ENCODE peak calls at places on chromosomes 12 and 14, in four cellular contexts. J is AG04450, W is hepatocyte, R is left ventricle myocardium inferior. U is an unnamed sample.
A peak's percentile ranks its signal among the peaks of the same experiment; 100 is the strongest.

GRCh38 chr14:73238941-73239340 is 1.6 kb downstream of the PAPLN start:
- DNase-seq in J (no peak), W (no peak), R (no peak), U (no peak)

GRCh38 chr14:77638738-77639137 is 22.3 kb upstream of the SPTLC2 start:
- DNase-seq in J (peak; percentile 76), W (peak; percentile 53), R (no peak), U (no peak)

GRCh38 chr12:66823857-66824570 is 145.1 kb upstream of the GRIP1 start:
- DNase-seq in J (no peak), W (peak; percentile 34), R (no peak), U (no peak)

GRCh38 chr12:127238061-127238460 is 1028.9 kb upstream of the TMEM132C start:
- DNase-seq in J (no peak), W (no peak), R (no peak), U (no peak)

GRCh38 chr12:98440165-98440581 is 75.2 kb upstream of the TMPO start:
- DNase-seq in J (peak; percentile 66), W (peak; percentile 50), R (peak; percentile 63), U (no peak)

GRCh38 chr12:22518998-22519397 is 25.3 kb downstream of the C2CD5 start:
- DNase-seq in J (no peak), W (no peak), R (no peak), U (no peak)

GRCh38 chr12:95215925-95216324 is 1.3 kb downstream of the FGD6 start:
- DNase-seq in J (no peak), W (no peak), R (no peak), U (no peak)

GRCh38 chr12:51932218-51933076 is 19.1 kb upstream of the ACVR1B start:
- DNase-seq in J (no peak), W (no peak), R (no peak), U (no peak)

GRCh38 chr14:90253826-90254225 is 2.5 kb upstream of the PSMC1 start:
- DNase-seq in J (no peak), W (no peak), R (no peak), U (no peak)

GRCh38 chr12:91851741-91852477 is 293.7 kb downstream of the BTG1 start:
- DNase-seq in J (no peak), W (no peak), R (no peak), U (no peak)

GRCh38 chr12:19529933-19530630 is 90.8 kb downstream of the AEBP2 start:
- DNase-seq in J (no peak), W (no peak), R (no peak), U (no peak)

DNA sequence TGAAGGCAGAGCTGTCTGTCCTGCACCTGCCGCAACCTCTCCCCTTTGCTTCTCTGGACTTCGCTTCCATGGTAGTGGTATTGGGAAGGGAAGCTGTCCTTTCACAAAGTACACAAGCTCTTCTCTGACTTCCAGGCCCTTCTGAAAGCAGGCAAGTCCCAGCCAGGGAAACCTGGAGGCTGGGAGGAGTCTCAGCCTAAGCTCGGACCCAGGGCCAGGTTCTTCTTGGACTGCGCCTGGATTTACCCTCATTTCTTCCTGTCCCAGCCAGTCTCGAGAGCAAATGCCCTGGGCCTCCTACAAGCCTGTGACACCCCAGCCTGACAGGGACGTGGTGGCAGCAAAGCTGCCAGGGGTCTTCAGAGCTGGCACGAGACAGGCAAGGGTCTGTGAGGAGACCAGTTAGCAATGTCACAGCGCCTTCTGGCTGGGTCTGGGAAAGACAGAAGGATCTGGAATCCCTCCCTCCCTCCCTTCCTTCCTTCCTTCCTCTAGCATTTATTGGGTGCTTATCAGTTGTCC is 22.4 kb downstream of the ISCA2 start:
- DNase-seq in J (no peak), W (no peak), R (peak; percentile 7), U (no peak)
- H3K9me3 ChIP-seq in J (no peaks in the 10 kb centered on the region), W (no peaks in the 10 kb centered on the region), R (no peaks in the 10 kb centered on the region), U (no peaks in the 10 kb centered on the region)

GRCh38 chr12:38155526-38156496 is 160.8 kb upstream of the ALG10B start:
- DNase-seq in J (no peak), W (no peak), R (no peak), U (no peak)
- H3K9me3 ChIP-seq in J (peaks cover 100% of the 10 kb centered on the region), W (no peaks in the 10 kb centered on the region), R (no peaks in the 10 kb centered on the region), U (no peaks in the 10 kb centered on the region)

GRCh38 chr14:19902409-19902808 is 18.0 kb upstream of the OR4K5 start:
- DNase-seq in J (no peak), W (no peak), R (no peak), U (no peak)
- H3K9me3 ChIP-seq in J (peaks cover 19% of the 10 kb centered on the region), W (peaks cover 21% of the 10 kb centered on the region), R (peaks cover 32% of the 10 kb centered on the region), U (no peaks in the 10 kb centered on the region)

DNA sequence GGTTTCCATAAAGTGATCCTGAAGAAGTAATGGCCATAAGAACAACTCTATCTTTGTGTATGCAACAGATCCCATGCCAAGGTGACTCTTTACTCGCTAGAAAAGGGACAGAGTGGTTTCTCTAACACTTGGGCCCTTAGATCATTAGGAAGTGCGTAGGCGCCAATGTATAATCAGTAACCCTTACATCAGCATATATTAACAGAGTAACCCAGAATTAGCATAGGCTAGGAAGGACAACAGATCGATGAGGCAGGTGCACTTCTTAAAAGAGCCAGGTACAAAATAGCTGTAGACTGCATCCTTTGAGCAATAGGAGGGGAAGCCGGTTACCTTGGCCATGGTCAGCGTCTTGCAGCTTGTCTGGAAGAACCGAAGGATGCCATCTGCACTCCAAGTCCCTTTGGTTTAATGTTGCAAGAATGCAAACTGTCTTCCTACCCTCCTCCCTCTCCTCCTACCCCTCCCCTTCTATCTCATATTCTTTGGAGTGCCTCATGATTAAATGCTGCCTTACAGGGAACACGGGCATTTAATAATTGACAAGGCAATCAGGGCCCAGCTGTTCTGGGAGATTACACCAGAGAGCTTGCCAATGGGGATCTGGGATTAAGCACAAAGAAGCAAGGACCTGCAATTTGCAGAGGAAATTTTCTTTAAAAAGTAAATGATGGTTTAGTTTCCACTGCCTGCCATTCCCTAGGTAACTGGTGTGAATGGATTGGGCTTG is 8.0 kb downstream of the GSG1 start:
- DNase-seq in J (no peak), W (no peak), R (no peak), U (no peak)
- H3K9me3 ChIP-seq in J (no peaks in the 10 kb centered on the region), W (no peaks in the 10 kb centered on the region), R (no peaks in the 10 kb centered on the region), U (peaks cover 2% of the 10 kb centered on the region)

DNA sequence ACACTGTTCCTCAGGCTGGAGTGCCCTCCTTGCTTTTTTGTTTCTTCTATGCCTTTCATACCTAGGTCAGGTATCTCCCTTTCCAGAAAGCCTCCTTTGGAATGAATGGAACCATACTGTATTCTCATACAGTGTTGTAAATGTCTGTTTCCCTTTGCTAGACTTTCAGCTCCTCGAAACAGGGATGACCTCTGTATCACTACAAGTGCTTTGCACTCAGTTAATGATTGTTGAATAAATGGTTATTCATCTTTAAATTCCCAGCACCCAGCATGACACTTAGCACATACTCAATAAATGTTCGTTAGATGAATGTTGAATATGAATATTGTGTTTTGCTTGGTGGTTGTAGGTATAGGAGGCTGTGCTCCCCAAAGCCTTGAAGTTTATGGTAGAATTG is 5.9 kb upstream of the TULP3 start:
- DNase-seq in J (no peak), W (no peak), R (no peak), U (no peak)
- H3K9me3 ChIP-seq in J (no peaks in the 10 kb centered on the region), W (no peaks in the 10 kb centered on the region), R (no peaks in the 10 kb centered on the region), U (no peaks in the 10 kb centered on the region)

GRCh38 chr12:107818984-107819383 is 44.5 kb downstream of the ASCL4 start:
- DNase-seq in J (no peak), W (peak; percentile 39), R (no peak), U (no peak)

GRCh38 chr12:107817250-107817649 is 42.7 kb downstream of the ASCL4 start:
- DNase-seq in J (no peak), W (no peak), R (no peak), U (no peak)

GRCh38 chr12:107826276-107826675 is 51.8 kb downstream of the ASCL4 start:
- DNase-seq in J (no peak), W (no peak), R (no peak), U (no peak)

DNA sequence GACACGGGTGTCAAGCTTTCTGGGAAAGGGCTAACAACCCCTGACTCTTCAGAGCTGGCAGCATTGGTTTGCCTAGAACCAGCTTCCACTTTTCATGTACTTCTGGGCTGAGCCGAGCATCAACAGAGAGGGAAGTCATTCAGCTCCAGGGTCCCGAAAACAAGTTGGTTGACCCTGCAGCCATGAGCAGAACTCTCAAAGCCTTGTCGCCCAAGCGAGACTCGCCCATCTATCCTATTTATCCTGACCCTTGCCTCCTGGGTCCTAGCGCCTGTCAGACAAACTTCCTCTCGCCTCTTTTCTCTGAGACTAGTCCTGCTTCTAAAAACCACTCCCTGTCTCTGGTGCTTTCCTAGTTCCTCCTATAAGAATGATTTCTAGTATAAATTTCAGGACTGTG is 47.9 kb downstream of the ASCL4 start:
- DNase-seq in J (no peak), W (no peak), R (no peak), U (no peak)
- H3K9me3 ChIP-seq in J (peaks cover 3% of the 10 kb centered on the region), W (peaks cover 3% of the 10 kb centered on the region), R (peaks cover 37% of the 10 kb centered on the region), U (peaks cover 7% of the 10 kb centered on the region)

GRCh38 chr14:48129472-48129871 is 454.1 kb upstream of the MDGA2 start:
- DNase-seq in J (no peak), W (no peak), R (no peak), U (no peak)
- H3K9me3 ChIP-seq in J (peaks cover 2% of the 10 kb centered on the region), W (no peaks in the 10 kb centered on the region), R (no peaks in the 10 kb centered on the region), U (no peaks in the 10 kb centered on the region)

GRCh38 chr14:106347890-106348755 is 821.7 kb downstream of the TMEM121 start:
- DNase-seq in J (no peak), W (peak; percentile 40), R (no peak), U (no peak)
- H3K9me3 ChIP-seq in J (no peaks in the 10 kb centered on the region), W (peaks cover 47% of the 10 kb centered on the region), R (no peaks in the 10 kb centered on the region), U (no peaks in the 10 kb centered on the region)

DNA sequence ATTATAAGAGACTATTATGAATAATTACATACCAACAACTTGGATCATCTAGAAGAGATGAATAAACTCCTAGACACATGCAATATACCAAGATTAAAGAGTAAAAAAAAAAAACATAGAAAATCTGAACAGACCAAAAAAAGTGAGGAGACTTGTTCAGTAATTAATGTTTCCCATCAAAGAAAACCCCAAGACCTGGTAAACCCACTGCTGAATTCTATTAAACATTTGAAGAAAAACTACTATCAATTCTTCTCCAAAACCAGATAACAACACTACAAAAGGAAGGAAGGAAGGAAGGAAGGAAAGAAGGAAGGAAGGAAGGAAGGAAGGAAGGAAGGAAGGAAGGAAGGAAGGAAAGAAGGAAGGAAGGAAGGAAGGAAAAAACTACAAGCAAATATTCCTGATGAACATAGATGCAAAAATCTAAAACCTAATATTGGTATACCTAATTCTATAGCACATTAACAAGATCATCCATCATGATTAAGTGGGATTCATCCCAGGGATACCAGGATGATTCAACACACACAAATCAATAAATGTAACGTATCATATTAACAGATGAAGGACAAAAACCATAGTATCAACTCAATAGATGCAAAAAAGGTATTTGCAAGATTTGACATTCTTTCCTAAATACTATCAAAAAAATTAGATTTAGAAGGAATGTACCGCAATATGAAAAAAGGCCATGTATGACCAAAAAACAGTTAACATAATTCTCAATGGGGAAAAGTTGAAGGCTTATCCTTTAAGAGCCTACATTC is 445.5 kb downstream of the KCNH5 start:
- DNase-seq in J (no peak), W (no peak), R (no peak), U (no peak)
- H3K9me3 ChIP-seq in J (no peaks in the 10 kb centered on the region), W (peaks cover 15% of the 10 kb centered on the region), R (peaks cover 49% of the 10 kb centered on the region), U (no peaks in the 10 kb centered on the region)

U was measured in neuronal stem cell.